ENCODE peak calls at places on chromosomes 2 and 18, in nine cellular contexts. Q is T-helper 2 cell; P is stimulated activated CD4-positive, alpha-beta T cell treated with anti-CD3 and anti-CD28 coated beads, Interleukin-1b, Interleukin-23, amount 100 ng/mL, for 24 hours; H is spleen; G is right atrium auricular region; O is GM23248; S is breast epithelium; C is neural crest cell; E is lower lobe of right lung. Z is an unnamed sample.

GRCh38 chr18:37304012-37304680 is 261.5 kb downstream of the CELF4 start:
- DNase-seq in Q (no peak), P (no peak), H (no peak), G (no peak), O (no peak), S (no peak), C (no peak), E (no peak), Z (no peak)

GRCh38 chr2:16653083-16653375 is 12.6 kb downstream of the CYRIA start:
- DNase-seq in Q (no peak), P (no peak), H (no peak), G (peak), O (no peak), S (no peak), C (no peak), E (no peak), Z (no peak)

GRCh38 chr18:36331541-36331971 is 34.0 kb downstream of the FHOD3 start:
- DNase-seq in Q (no peak), P (no peak), H (no peak), G (peak), O (no peak), S (no peak), C (no peak), E (no peak), Z (no peak)

GRCh38 chr2:172513935-172514586 is 41.8 kb upstream of the PDK1 start:
- DNase-seq in Q (no peak), P (no peak), H (peak), G (no peak), O (no peak), S (no peak), C (no peak), E (peak), Z (no peak)

GRCh38 chr2:30820381-30821055 is 13.3 kb upstream of the CAPN13 start:
- DNase-seq in Q (no peak), P (no peak), H (no peak), G (no peak), O (no peak), S (no peak), C (no peak), E (no peak), Z (no peak)

GRCh38 chr2:85898881-85899280 is 10.1 kb upstream of the ST3GAL5 start:
- DNase-seq in Q (no peak), P (no peak), H (no peak), G (no peak), O (no peak), S (no peak), C (no peak), E (no peak), Z (no peak)

GRCh38 chr2:202780514-202781021 is 91.0 kb downstream of the ICA1L start:
- DNase-seq in Q (no peak), P (no peak), H (no peak), G (no peak), O (peak), S (no peak), C (no peak), E (no peak), Z (no peak)

GRCh38 chr18:57428221-57429150 is 6.7 kb upstream of the ONECUT2 start:
- DNase-seq in Q (no peak), P (no peak), H (peak), G (no peak), O (peak), S (no peak), C (peak), E (no peak), Z (no peak)

GRCh38 chr2:46555011-46555410 is 75.6 kb downstream of the TMEM247 start:
- DNase-seq in Q (peak), P (no peak), H (no peak), G (no peak), O (no peak), S (no peak), C (peak), E (no peak), Z (peak)

GRCh38 chr2:221741496-221742211 is 169.6 kb upstream of the EPHA4 start:
- DNase-seq in Q (no peak), P (no peak), H (no peak), G (no peak), O (no peak), S (no peak), C (no peak), E (no peak), Z (no peak)

GRCh38 chr18:56382541-56382940 is 255.9 kb downstream of the TXNL1 start:
- DNase-seq in Q (no peak), P (no peak), H (no peak), G (no peak), O (no peak), S (no peak), C (no peak), E (no peak), Z (no peak)

GRCh38 chr2:7794916-7795315 is 877.7 kb downstream of the RNF144A start:
- DNase-seq in Q (no peak), P (no peak), H (no peak), G (no peak), O (no peak), S (peak), C (no peak), E (no peak), Z (no peak)

GRCh38 chr2:236346366-236346765 is 82.2 kb upstream of the ASB18 start:
- DNase-seq in Q (no peak), P (no peak), H (no peak), G (peak), O (no peak), S (no peak), C (no peak), E (no peak), Z (no peak)

GRCh38 chr2:119104414-119104813 is 54.1 kb downstream of the C1QL2 start:
- DNase-seq in Q (no peak), P (no peak), H (no peak), G (no peak), O (no peak), S (no peak), C (no peak), E (no peak), Z (no peak)

GRCh38 chr18:36680042-36680441 is 148.8 kb downstream of the TPGS2 start:
- DNase-seq in Q (no peak), P (no peak), H (no peak), G (no peak), O (no peak), S (no peak), C (no peak), E (no peak), Z (no peak)

GRCh38 chr2:231611273-231612198 is 18.9 kb downstream of the TEX44 start:
- DNase-seq in Q (no peak), P (peak), H (no peak), G (peak), O (peak), S (no peak), C (no peak), E (no peak), Z (peak)

GRCh38 chr2:33373986-33374385 is 102.5 kb upstream of the RASGRP3 start:
- DNase-seq in Q (no peak), P (no peak), H (no peak), G (no peak), O (peak), S (no peak), C (no peak), E (no peak), Z (no peak)

GRCh38 chr2:134149904-134150303 is 104.0 kb upstream of the MGAT5 start:
- DNase-seq in Q (no peak), P (no peak), H (no peak), G (no peak), O (no peak), S (no peak), C (no peak), E (no peak), Z (no peak)

GRCh38 chr2:60867848-60868247 is 13.5 kb upstream of the REL start:
- DNase-seq in Q (peak), P (no peak), H (no peak), G (no peak), O (no peak), S (no peak), C (no peak), E (no peak), Z (peak)

GRCh38 chr18:54696616-54697293 is 105.7 kb downstream of the DYNAP start:
- DNase-seq in Q (no peak), P (no peak), H (no peak), G (no peak), O (no peak), S (no peak), C (no peak), E (no peak), Z (no peak)

GRCh38 chr2:199148076-199148845 is 309.5 kb downstream of the SATB2 start:
- DNase-seq in Q (no peak), P (no peak), H (no peak), G (no peak), O (peak), S (no peak), C (no peak), E (no peak), Z (no peak)

GRCh38 chr2:222915092-222915957 is 54.5 kb downstream of the ACSL3 start:
- DNase-seq in Q (no peak), P (no peak), H (no peak), G (no peak), O (peak), S (no peak), C (no peak), E (no peak), Z (no peak)

GRCh38 chr2:21155365-21156136 is 31.8 kb downstream of the TDRD15 start:
- DNase-seq in Q (no peak), P (no peak), H (no peak), G (no peak), O (no peak), S (no peak), C (no peak), E (no peak), Z (no peak)